ENCODE peak calls at places on chromosomes 7 and 10, in nine cellular contexts. One of them, this sample, is unnamed.

GRCh38 chr7:55100172-55100961 is 81.5 kb downstream of the EGFR start:
- DNase-seq in sigmoid colon: peak
- DNase-seq in K562: no peak
- DNase-seq in suprapubic skin: peak
- DNase-seq in erythroblast: no peak
- DNase-seq in esophagus squamous epithelium: no peak
- DNase-seq in ovary: peak
- DNase-seq in upper lobe of left lung: peak
- DNase-seq in HepG2: no peak
- DNase-seq in this sample: no peak

GRCh38 chr10:119535310-119535709 is 7.2 kb downstream of the RGS10 start:
- DNase-seq in ovary: no peak
- DNase-seq in upper lobe of left lung: no peak
- DNase-seq in suprapubic skin: no peak
- DNase-seq in esophagus squamous epithelium: no peak
- DNase-seq in sigmoid colon: peak
- DNase-seq in K562: no peak
- DNase-seq in erythroblast: no peak
- DNase-seq in HepG2: no peak
- DNase-seq in this sample: no peak

GRCh38 chr10:689433-690226 is at the start of gene DIP2C:
- DNase-seq in erythroblast: no peak
- DNase-seq in HepG2: peak
- DNase-seq in suprapubic skin: peak
- DNase-seq in esophagus squamous epithelium: no peak
- DNase-seq in ovary: peak
- DNase-seq in sigmoid colon: peak
- DNase-seq in upper lobe of left lung: peak
- DNase-seq in K562: no peak
- DNase-seq in this sample: peak

GRCh38 chr10:31581741-31582323 is 262.8 kb downstream of the ZEB1 start:
- DNase-seq in ovary: no peak
- DNase-seq in erythroblast: no peak
- DNase-seq in upper lobe of left lung: no peak
- DNase-seq in esophagus squamous epithelium: no peak
- DNase-seq in sigmoid colon: no peak
- DNase-seq in suprapubic skin: no peak
- DNase-seq in HepG2: no peak
- DNase-seq in K562: no peak
- DNase-seq in this sample: no peak

GRCh38 chr7:49773939-49774458 is 561 bp downstream of the VWC2 start:
- DNase-seq in ovary: no peak
- DNase-seq in sigmoid colon: no peak
- DNase-seq in erythroblast: no peak
- DNase-seq in suprapubic skin: no peak
- DNase-seq in esophagus squamous epithelium: no peak
- DNase-seq in upper lobe of left lung: peak
- DNase-seq in K562: no peak
- DNase-seq in HepG2: no peak
- DNase-seq in this sample: no peak

GRCh38 chr7:5514440-5515035 is 90.9 kb upstream of the TNRC18 start:
- DNase-seq in HepG2: peak
- DNase-seq in upper lobe of left lung: no peak
- DNase-seq in suprapubic skin: no peak
- DNase-seq in sigmoid colon: no peak
- DNase-seq in erythroblast: no peak
- DNase-seq in esophagus squamous epithelium: no peak
- DNase-seq in K562: no peak
- DNase-seq in ovary: no peak
- DNase-seq in this sample: no peak

GRCh38 chr10:121695731-121696464 is 97.7 kb upstream of the FGFR2 start:
- DNase-seq in K562: no peak
- DNase-seq in HepG2: peak
- DNase-seq in sigmoid colon: no peak
- DNase-seq in upper lobe of left lung: peak
- DNase-seq in erythroblast: no peak
- DNase-seq in suprapubic skin: no peak
- DNase-seq in ovary: no peak
- DNase-seq in esophagus squamous epithelium: no peak
- DNase-seq in this sample: no peak

GRCh38 chr10:86363184-86363832 is 3.3 kb downstream of the GRID1 start:
- DNase-seq in erythroblast: no peak
- DNase-seq in esophagus squamous epithelium: no peak
- DNase-seq in ovary: peak
- DNase-seq in suprapubic skin: peak
- DNase-seq in sigmoid colon: peak
- DNase-seq in K562: peak
- DNase-seq in upper lobe of left lung: peak
- DNase-seq in HepG2: no peak
- DNase-seq in this sample: no peak

GRCh38 chr7:17236603-17237002 is 61.8 kb upstream of the AHR start:
- DNase-seq in sigmoid colon: no peak
- DNase-seq in suprapubic skin: no peak
- DNase-seq in erythroblast: peak
- DNase-seq in K562: no peak
- DNase-seq in ovary: no peak
- DNase-seq in HepG2: no peak
- DNase-seq in esophagus squamous epithelium: no peak
- DNase-seq in upper lobe of left lung: no peak
- DNase-seq in this sample: no peak

GRCh38 chr10:84329094-84329611 is 764 bp downstream of the CCSER2 start:
- DNase-seq in esophagus squamous epithelium: no peak
- DNase-seq in suprapubic skin: no peak
- DNase-seq in K562: peak
- DNase-seq in sigmoid colon: no peak
- DNase-seq in HepG2: peak
- DNase-seq in erythroblast: no peak
- DNase-seq in upper lobe of left lung: no peak
- DNase-seq in ovary: no peak
- DNase-seq in this sample: no peak

GRCh38 chr7:106064836-106065559 is 47.1 kb downstream of the SYPL1 start:
- DNase-seq in suprapubic skin: peak
- DNase-seq in esophagus squamous epithelium: no peak
- DNase-seq in K562: no peak
- DNase-seq in ovary: peak
- DNase-seq in erythroblast: peak
- DNase-seq in upper lobe of left lung: no peak
- DNase-seq in sigmoid colon: peak
- DNase-seq in HepG2: peak
- DNase-seq in this sample: peak
- TF ChIP-seq POLR2A in suprapubic skin: no peak
- TF ChIP-seq POLR2A in esophagus squamous epithelium: peak
- TF ChIP-seq POLR2A in K562: no peak
- TF ChIP-seq POLR2A in ovary: no peak
- TF ChIP-seq POLR2A in erythroblast: no peak
- TF ChIP-seq POLR2A in upper lobe of left lung: no peak
- TF ChIP-seq POLR2A in sigmoid colon: no peak
- TF ChIP-seq POLR2A in HepG2: no peak
- TF ChIP-seq POLR2A in this sample: peak

GRCh38 chr7:66844552-66845381 is 76.3 kb upstream of the TMEM248 start:
- DNase-seq in upper lobe of left lung: peak
- DNase-seq in sigmoid colon: peak
- DNase-seq in HepG2: peak
- DNase-seq in suprapubic skin: peak
- DNase-seq in esophagus squamous epithelium: peak
- DNase-seq in K562: peak
- DNase-seq in ovary: peak
- DNase-seq in erythroblast: peak
- DNase-seq in this sample: peak
- TF ChIP-seq POLR2A in upper lobe of left lung: no peak
- TF ChIP-seq POLR2A in sigmoid colon: peak
- TF ChIP-seq POLR2A in HepG2: peak
- TF ChIP-seq POLR2A in suprapubic skin: peak
- TF ChIP-seq POLR2A in esophagus squamous epithelium: peak
- TF ChIP-seq POLR2A in K562: peak
- TF ChIP-seq POLR2A in ovary: peak
- TF ChIP-seq POLR2A in erythroblast: peak
- TF ChIP-seq POLR2A in this sample: peak

GRCh38 chr7:47453093-47454056 is 128.5 kb downstream of the TNS3 start:
- DNase-seq in ovary: peak
- DNase-seq in esophagus squamous epithelium: no peak
- DNase-seq in HepG2: no peak
- DNase-seq in upper lobe of left lung: peak
- DNase-seq in erythroblast: peak
- DNase-seq in K562: no peak
- DNase-seq in suprapubic skin: no peak
- DNase-seq in sigmoid colon: peak
- DNase-seq in this sample: peak
- TF ChIP-seq POLR2A in ovary: no peak
- TF ChIP-seq POLR2A in esophagus squamous epithelium: no peak
- TF ChIP-seq POLR2A in HepG2: no peak
- TF ChIP-seq POLR2A in upper lobe of left lung: no peak
- TF ChIP-seq POLR2A in erythroblast: no peak
- TF ChIP-seq POLR2A in K562: no peak
- TF ChIP-seq POLR2A in suprapubic skin: peak
- TF ChIP-seq POLR2A in sigmoid colon: no peak
- TF ChIP-seq POLR2A in this sample: no peak

GRCh38 chr7:149153346-149153745 is 6.1 kb downstream of the ZNF398 start:
- DNase-seq in erythroblast: no peak
- DNase-seq in esophagus squamous epithelium: no peak
- DNase-seq in sigmoid colon: no peak
- DNase-seq in upper lobe of left lung: no peak
- DNase-seq in ovary: no peak
- DNase-seq in HepG2: no peak
- DNase-seq in suprapubic skin: no peak
- DNase-seq in K562: no peak
- DNase-seq in this sample: no peak

GRCh38 chr7:149144996-149145850 is 2.0 kb upstream of the ZNF398 start:
- DNase-seq in upper lobe of left lung: no peak
- DNase-seq in sigmoid colon: no peak
- DNase-seq in K562: peak
- DNase-seq in HepG2: no peak
- DNase-seq in esophagus squamous epithelium: no peak
- DNase-seq in ovary: no peak
- DNase-seq in erythroblast: peak
- DNase-seq in suprapubic skin: no peak
- DNase-seq in this sample: no peak

GRCh38 chr7:149147072-149147729 is at the start of gene ZNF398:
- DNase-seq in esophagus squamous epithelium: peak
- DNase-seq in suprapubic skin: no peak
- DNase-seq in sigmoid colon: peak
- DNase-seq in erythroblast: peak
- DNase-seq in upper lobe of left lung: peak
- DNase-seq in ovary: peak
- DNase-seq in K562: peak
- DNase-seq in HepG2: peak
- DNase-seq in this sample: peak

GRCh38 chr7:149150981-149151380 is 3.7 kb downstream of the ZNF398 start:
- DNase-seq in esophagus squamous epithelium: no peak
- DNase-seq in HepG2: no peak
- DNase-seq in erythroblast: no peak
- DNase-seq in sigmoid colon: no peak
- DNase-seq in ovary: no peak
- DNase-seq in K562: no peak
- DNase-seq in suprapubic skin: no peak
- DNase-seq in upper lobe of left lung: no peak
- DNase-seq in this sample: no peak

DNA sequence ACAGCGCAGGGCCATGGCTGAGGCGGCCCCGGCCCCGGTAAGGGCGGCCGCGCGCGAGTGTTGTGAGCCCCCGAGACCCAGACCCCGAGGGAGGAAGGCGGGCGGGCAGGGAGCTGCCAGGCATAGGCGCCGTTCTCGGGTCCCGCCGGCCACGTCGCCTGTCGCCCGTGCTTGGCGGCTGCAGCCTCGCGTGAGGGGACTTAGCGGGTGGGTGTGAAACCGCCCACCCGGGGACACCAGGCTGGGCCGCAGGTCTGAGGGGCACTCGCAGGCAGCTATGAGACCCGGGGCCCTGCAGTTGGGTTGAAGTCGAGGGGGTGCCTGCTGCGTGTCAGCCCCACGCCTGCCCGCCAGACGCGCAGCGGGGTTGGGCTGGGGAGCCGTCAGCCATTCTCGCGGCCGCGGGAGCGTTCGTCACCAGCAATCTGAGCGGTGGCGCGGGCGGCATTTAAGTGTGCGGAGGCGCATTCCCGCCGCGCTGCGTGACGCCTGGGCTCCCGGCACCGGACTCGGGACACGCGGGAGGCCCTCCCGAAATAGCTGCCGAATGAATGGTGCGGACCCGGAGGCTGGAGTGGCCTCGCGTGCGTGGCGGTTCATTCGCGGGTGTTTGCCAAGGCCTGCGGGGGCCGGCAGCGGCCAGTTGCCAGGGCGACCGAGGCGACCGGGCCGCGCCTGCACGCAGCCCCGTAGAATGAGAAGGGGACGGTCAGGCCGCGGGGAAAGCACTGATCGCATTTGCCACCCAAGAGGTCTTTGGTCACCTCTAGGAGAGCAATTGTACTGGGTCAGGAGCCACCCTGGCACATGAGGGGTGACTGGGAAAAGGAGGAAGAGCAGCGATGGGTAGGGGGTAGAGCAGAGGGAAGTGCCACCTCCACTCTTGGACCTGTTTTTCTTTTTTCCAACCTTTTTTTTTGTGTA is 739 bp downstream of the ZNF398 start:
- DNase-seq in HepG2: peak
- DNase-seq in ovary: peak
- DNase-seq in sigmoid colon: peak
- DNase-seq in K562: peak
- DNase-seq in erythroblast: peak
- DNase-seq in upper lobe of left lung: peak
- DNase-seq in suprapubic skin: peak
- DNase-seq in esophagus squamous epithelium: no peak
- DNase-seq in this sample: peak
- TF ChIP-seq POLR2A in HepG2: no peak
- TF ChIP-seq POLR2A in ovary: no peak
- TF ChIP-seq POLR2A in sigmoid colon: no peak
- TF ChIP-seq POLR2A in K562: peak
- TF ChIP-seq POLR2A in erythroblast: no peak
- TF ChIP-seq POLR2A in upper lobe of left lung: no peak
- TF ChIP-seq POLR2A in suprapubic skin: no peak
- TF ChIP-seq POLR2A in esophagus squamous epithelium: no peak
- TF ChIP-seq POLR2A in this sample: no peak

DNA sequence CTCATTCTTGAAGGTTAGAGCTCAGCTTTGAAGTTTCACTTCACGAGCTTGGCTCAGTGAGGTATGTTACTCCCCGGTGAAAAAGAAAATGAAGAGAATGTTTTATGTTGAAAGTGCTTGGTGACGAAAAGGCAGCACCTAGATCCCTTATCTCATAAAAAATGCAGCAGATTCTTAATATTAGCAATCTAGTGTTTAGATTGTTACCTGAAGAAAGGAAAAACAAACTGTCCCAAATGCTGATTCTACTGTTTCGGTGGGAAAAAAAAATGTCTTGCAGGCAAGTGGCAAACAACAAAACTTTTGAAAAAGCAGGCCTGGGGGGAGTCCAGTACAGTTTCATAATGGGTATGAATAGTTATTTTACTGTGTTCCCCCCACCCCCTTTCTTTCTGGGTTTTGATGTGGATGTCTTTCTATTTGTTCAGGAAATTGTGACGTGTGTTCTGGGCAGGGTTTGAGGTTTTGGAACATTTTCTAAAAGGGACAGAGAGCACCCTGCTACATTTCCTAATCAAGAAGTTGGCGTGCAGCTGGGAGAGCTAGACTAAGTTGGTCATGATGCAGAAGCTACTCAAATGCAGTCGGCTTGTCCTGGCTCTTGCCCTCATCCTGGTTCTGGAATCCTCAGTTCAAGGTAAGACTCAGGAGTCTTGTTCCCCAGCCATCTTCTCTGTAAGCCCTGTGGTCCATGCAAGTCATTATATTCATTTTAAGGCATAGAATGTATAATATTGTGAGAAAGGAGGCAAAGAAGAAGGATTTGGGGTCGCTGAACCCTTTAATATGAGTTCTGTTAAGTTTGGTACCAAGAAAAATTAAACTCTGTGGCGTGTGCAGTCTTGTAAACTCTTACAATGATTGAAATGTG is at the start of gene SRGN:
- DNase-seq in esophagus squamous epithelium: peak
- DNase-seq in sigmoid colon: peak
- DNase-seq in erythroblast: peak
- DNase-seq in K562: no peak
- DNase-seq in suprapubic skin: peak
- DNase-seq in ovary: peak
- DNase-seq in upper lobe of left lung: no peak
- DNase-seq in HepG2: no peak
- DNase-seq in this sample: peak
- TF ChIP-seq POLR2A in esophagus squamous epithelium: peak
- TF ChIP-seq POLR2A in sigmoid colon: peak
- TF ChIP-seq POLR2A in erythroblast: peak
- TF ChIP-seq POLR2A in K562: peak
- TF ChIP-seq POLR2A in suprapubic skin: peak
- TF ChIP-seq POLR2A in ovary: peak
- TF ChIP-seq POLR2A in upper lobe of left lung: no peak
- TF ChIP-seq POLR2A in HepG2: no peak
- TF ChIP-seq POLR2A in this sample: peak